ENCODE peak calls at places on chromosomes 1 and 21, in four cellular contexts. A is body of pancreas, S is lung, R is upper lobe of left lung. L is an unnamed sample.

GRCh38 chr1:64828829-64829228 is 84.0 kb downstream of the RAVER2 start:
- DNase-seq in A (no peak), S (no peak), R (no peak), L (no peak)

GRCh38 chr1:218703836-218704235 is 358.7 kb downstream of the TGFB2 start:
- DNase-seq in A (no peak), S (no peak), R (no peak), L (no peak)

GRCh38 chr1:224873645-224874369 is 55.7 kb upstream of the DNAH14 start:
- DNase-seq in A (peak), S (no peak), R (no peak), L (peak)

GRCh38 chr1:6223617-6224016 is 12.1 kb downstream of the ICMT start:
- DNase-seq in A (no peak), S (no peak), R (no peak), L (no peak)

GRCh38 chr21:22900511-22900910 is 1902.3 kb downstream of the NCAM2 start:
- DNase-seq in A (no peak), S (no peak), R (no peak), L (peak)

GRCh38 chr1:116825735-116826438 is 71.7 kb downstream of the CD2 start:
- DNase-seq in A (no peak), S (no peak), R (no peak), L (no peak)

GRCh38 chr1:205812271-205812877 is 624 bp downstream of the SLC41A1 start:
- DNase-seq in A (no peak), S (no peak), R (peak), L (peak)

GRCh38 chr1:58460469-58460868 is 86.1 kb downstream of the OMA1 start:
- DNase-seq in A (no peak), S (no peak), R (no peak), L (peak)

GRCh38 chr1:248793592-248793991 is 32.1 kb downstream of the SH3BP5L start:
- DNase-seq in A (no peak), S (no peak), R (no peak), L (no peak)

DNA sequence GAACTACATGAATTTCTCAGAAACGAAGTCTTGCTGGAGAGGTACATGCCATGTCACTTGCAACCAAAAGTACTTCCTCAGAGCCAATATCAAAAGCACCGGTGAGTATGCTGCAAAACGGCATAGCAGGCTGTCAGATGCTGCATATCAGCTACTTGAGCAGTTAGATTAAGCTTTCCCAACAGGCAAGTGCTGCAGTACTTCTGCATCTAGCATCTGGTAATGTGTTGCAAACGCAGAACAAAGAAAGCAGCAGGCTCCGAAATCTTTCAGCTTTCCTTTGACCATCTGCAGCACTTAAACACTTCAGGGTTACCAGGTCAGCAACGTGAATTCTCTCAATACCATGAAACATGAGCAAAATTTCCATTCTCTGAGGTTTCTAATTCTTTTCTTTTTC is 223.1 kb downstream of the SMYD3 start:
- DNase-seq in A (no peak), S (no peak), R (no peak), L (no peak)
- H3K27ac ChIP-seq in A (no peak), S (no peak), R (no peak), L (no peak)

DNA sequence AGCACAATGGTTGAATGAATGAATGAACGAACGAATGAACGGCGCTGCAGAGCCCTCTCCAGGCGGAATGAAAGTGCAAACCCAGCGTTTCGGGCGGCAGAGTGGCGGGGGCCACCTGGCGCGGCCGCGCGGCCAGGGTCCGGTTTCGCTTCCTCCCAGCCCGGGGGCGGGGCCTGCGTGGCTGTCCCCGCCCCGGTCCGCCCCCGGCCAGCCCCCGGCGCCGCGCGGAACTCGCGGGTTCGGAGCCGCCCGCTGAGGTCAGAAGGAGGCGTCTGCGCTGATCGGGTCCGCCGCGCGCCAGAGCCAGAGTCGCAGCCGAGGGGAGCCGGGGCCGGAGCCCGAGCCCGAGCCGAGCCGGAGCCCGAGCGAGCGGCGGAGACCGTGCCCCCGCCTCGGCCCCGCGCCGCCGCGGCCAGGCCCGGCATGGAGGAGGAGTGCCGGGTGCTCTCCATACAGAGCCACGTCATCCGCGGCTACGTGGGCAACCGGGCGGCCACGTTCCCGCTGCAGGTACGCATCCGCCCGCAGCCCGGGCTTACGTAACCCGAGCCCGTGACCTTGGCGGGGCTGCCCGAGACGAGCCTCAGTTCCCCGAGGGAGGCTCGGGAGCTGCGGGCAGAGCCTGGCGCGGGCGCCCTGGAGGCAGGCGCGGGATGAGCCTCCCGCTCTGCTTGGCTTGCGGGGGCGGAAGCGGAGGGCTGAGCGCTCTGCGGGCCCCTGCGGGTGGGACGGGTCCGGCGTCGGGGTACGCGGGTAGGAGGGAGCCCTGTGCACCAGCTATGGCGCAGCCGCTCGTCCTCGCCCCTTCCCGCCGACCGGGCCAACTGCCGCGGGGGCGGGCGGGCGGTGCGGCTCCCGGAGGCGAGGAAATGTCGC is at the start of gene PDXK:
- DNase-seq in A (peak), S (peak), R (peak), L (peak)
- TF ChIP-seq CTCF in A (no peak), S (no peak), R (peak), L (peak)

GRCh38 chr1:3127738-3128137 is 58.7 kb downstream of the PRDM16 start:
- DNase-seq in A (no peak), S (peak), R (peak), L (no peak)
- H3K27ac ChIP-seq in A (peak), S (peak), R (peak), L (no peak)

DNA sequence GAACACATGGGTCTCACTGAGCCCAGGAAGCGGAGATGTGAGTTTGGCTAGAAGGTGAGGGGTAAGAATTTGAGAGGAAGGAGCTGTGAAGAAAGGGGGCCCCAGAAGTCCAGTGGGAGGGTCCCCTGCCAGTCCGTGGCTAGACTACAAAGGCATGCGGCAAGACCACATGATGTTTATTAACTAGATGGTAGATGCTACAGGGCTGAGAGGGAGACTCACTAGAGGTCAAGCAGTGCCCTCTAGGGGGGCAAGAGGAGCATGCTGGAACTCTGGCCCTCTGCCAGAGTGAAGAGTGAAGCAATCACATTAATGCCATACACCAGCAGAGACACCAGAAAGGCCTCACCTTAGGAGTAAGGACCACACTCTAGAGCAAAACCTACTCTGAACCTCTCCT is 12.2 kb downstream of the KIAA0319L start:
- DNase-seq in A (peak), S (peak), R (peak), L (peak)
- TF ChIP-seq CTCF in A (peak), S (peak), R (peak), L (no peak)

DNA sequence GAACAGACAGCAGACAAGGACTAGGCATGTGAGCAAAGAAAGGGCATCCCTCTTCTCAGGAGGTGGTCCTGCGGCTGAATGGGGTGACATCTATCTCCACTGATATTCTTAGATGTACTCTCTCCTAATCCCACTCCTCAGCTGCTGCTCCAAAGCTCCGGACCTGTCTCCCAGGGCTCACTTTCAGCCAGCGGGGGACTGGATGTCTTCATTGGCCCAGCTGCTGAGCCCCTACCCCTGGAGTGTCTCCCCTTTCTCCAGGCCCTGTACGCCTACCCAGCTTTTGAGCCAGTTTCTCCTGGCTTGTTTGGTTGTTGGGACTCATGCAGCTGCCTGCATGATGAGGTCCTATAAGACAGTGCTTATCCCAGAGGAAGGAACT is 28.8 kb upstream of the CSF1 start:
- DNase-seq in A (no peak), S (no peak), R (no peak), L (no peak)
- H3K27ac ChIP-seq in A (no peak), S (no peak), R (no peak), L (no peak)

GRCh38 chr1:245823408-245824147 is 668.8 kb downstream of the KIF26B start:
- DNase-seq in A (no peak), S (no peak), R (no peak), L (no peak)

GRCh38 chr1:245822997-245823396 is 668.2 kb downstream of the KIF26B start:
- DNase-seq in A (no peak), S (no peak), R (no peak), L (peak)

GRCh38 chr1:245827306-245827705 is 672.5 kb downstream of the KIF26B start:
- DNase-seq in A (no peak), S (no peak), R (no peak), L (no peak)

GRCh38 chr1:245829194-245829593 is 674.4 kb downstream of the KIF26B start:
- DNase-seq in A (no peak), S (no peak), R (no peak), L (no peak)

GRCh38 chr1:245825128-245825901 is 670.5 kb downstream of the KIF26B start:
- DNase-seq in A (no peak), S (no peak), R (no peak), L (no peak)
- TF ChIP-seq CTCF in A (no peak), S (no peak), R (no peak), L (no peak)

DNA sequence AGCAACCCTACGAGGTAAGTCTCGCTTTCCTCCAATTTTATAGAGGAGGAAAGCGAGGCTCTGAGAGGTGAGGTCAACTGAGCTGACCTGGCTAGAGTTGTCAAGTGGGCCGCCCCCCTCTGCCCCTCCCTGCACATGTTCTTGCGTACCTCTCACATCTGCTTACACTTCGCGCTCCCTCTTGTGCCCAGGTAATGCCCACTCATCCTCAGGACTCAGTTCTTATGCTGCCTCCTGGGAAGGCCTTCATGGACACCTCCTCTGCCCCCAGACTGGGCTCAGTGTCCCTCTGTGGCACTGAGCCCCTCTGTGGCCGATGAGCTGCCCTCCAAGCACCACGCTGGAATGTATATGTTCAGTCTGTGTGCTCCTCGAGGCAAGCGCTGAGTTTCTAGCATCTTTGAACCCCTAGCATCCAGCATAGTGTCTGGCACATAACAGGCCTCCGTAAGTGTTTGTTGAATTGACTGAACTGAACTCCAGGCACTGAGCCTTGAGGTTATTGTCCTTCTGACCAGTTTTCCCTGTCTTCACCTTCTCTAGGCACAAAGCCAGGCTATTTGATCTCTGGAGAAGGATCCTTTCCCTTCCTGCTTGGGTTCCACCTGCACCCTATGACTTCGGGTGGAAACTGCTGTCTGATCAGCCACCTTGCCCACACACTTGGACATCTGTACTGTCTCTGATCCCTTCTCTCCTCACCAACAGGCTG is 13.5 kb downstream of the MOV10 start:
- DNase-seq in A (no peak), S (no peak), R (no peak), L (no peak)
- H3K27ac ChIP-seq in A (no peak), S (no peak), R (no peak), L (peak)

DNA sequence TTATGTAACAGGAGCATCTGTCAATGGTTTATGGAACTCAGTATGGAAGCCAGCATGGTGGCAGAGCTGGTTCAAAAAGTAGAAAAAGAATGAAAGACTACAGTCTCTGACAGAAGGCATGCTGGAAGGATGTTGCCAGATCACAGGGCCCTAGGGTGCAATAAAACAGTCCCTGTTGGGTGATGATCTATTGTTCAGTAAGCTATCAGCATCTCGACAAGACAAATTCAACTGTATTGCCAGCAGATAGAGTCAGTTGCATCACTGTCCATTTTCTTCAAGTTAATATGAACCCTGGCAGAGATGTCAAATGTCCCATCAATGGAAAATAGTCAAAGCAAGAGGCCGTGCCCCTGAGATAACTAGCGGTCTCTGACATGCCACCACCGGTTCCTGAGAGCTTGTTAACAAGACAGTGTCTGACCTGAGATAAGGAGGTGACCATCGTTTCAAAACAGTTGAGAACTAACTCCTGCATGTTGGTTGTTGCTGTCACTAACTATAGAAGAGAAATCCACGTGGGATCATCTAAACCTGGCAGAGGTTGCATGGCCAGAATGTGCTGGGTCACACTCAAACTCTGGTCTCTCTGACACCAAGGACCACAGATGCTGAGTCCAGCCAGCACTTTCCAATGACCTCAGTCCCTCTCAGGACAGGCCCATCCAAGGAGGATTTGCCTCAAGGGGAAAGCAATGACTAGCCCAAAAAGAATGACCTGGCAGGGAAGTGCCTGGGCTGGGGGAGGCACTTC is 125.9 kb downstream of the RIPK4 start:
- DNase-seq in A (no peak), S (no peak), R (no peak), L (peak)
- TF ChIP-seq CTCF in A (no peak), S (no peak), R (no peak), L (no peak)

GRCh38 chr1:45660336-45660735 is 26.0 kb downstream of the GPBP1L1 start:
- DNase-seq in A (no peak), S (no peak), R (no peak), L (no peak)

GRCh38 chr1:45656573-45657226 is 29.6 kb downstream of the GPBP1L1 start:
- DNase-seq in A (no peak), S (no peak), R (no peak), L (no peak)

GRCh38 chr1:45659222-45659621 is 27.1 kb downstream of the GPBP1L1 start:
- DNase-seq in A (no peak), S (no peak), R (no peak), L (no peak)

GRCh38 chr1:45654540-45655280 is 30.9 kb upstream of the CCDC17 start:
- DNase-seq in A (no peak), S (no peak), R (no peak), L (no peak)

GRCh38 chr1:45658171-45658570 is 28.2 kb downstream of the GPBP1L1 start:
- DNase-seq in A (no peak), S (no peak), R (no peak), L (no peak)
- H3K27ac ChIP-seq in A (no peak), S (no peak), R (no peak), L (no peak)

GRCh38 chr1:190619724-190620123 is 142.1 kb upstream of the BRINP3 start:
- DNase-seq in A (no peak), S (no peak), R (no peak), L (no peak)

GRCh38 chr1:190615818-190616217 is 138.2 kb upstream of the BRINP3 start:
- DNase-seq in A (no peak), S (no peak), R (no peak), L (no peak)
- TF ChIP-seq CTCF in A (no peak), S (no peak), R (no peak), L (no peak)